ENCODE peak calls at places on chromosomes 11 and 22, in ten cellular contexts. F is fibroblast of pulmonary artery, Z is stomach, K is cardiac muscle cell, D is upper lobe of right lung, Y is GM23338, M is hepatocyte, X is psoas muscle, U is AG04450, I is choroid plexus epithelial cell. G is an unnamed sample.

GRCh38 chr11:115941481-115941993 is 437.3 kb upstream of the CADM1 start:
- DNase-seq in F (peak; percentile 77), D (peak; percentile 84), Y (no peak), Z (no peak), X (peak; percentile 54), I (peak; percentile 31), K (peak; percentile 88), M (no peak), U (peak; percentile 89), G (peak; percentile 29)

GRCh38 chr11:74464746-74465145 is 2.6 kb downstream of the KCNE3 start:
- DNase-seq in K (no peak), X (no peak), Z (no peak), F (no peak), U (no peak), I (no peak), D (no peak), Y (no peak), M (no peak), G (no peak)

GRCh38 chr11:46404476-46405017 is 13.0 kb upstream of the CHRM4 start:
- DNase-seq in D (no peak), F (no peak), X (no peak), Z (no peak), K (no peak), M (no peak), I (no peak), U (no peak), Y (no peak), G (no peak)

GRCh38 chr11:128463975-128464374 is 123.4 kb downstream of the ETS1 start:
- DNase-seq in D (no peak), U (no peak), Y (no peak), Z (no peak), M (no peak), K (no peak), F (no peak), I (no peak), X (no peak), G (no peak)

GRCh38 chr22:38873469-38874411 is 1.7 kb upstream of the CBX6 start:
- DNase-seq in X (no peak), I (no peak), F (no peak), Z (peak; percentile 25), U (no peak), Y (no peak), D (no peak), K (no peak), M (peak; percentile 41), G (no peak)

GRCh38 chr11:19924321-19925115 is 211.9 kb downstream of the NAV2 start:
- DNase-seq in D (no peak), F (no peak), Z (no peak), M (no peak), Y (no peak), X (no peak), K (no peak), U (no peak), I (no peak), G (no peak)

GRCh38 chr22:46996595-46997310 is 234.3 kb downstream of the TBC1D22A start:
- DNase-seq in K (no peak), I (no peak), Y (no peak), M (no peak), X (no peak), F (no peak), D (no peak), Z (no peak), U (no peak), G (no peak)

GRCh38 chr11:63841554-63841953 is 2.6 kb downstream of the MARK2 start:
- DNase-seq in X (no peak), Z (no peak), D (peak; percentile 72), M (peak; percentile 48), U (no peak), F (peak; percentile 39), I (peak; percentile 37), Y (peak; percentile 64), K (peak; percentile 28), G (no peak)

GRCh38 chr11:19080579-19080993 is 20.1 kb upstream of the MRGPRX2 start:
- DNase-seq in Z (no peak), I (peak; percentile 67), M (peak; percentile 25), Y (no peak), D (peak; percentile 68), X (peak; percentile 27), F (peak; percentile 89), U (no peak), K (peak; percentile 82), G (no peak)

GRCh38 chr11:48354677-48355076 is 11.6 kb downstream of the OR4C5 start:
- DNase-seq in M (no peak), X (no peak), Z (no peak), I (no peak), Y (no peak), U (no peak), D (no peak), K (no peak), F (no peak), G (no peak)

GRCh38 chr11:69775163-69775755 is at the start of gene FGF4:
- DNase-seq in M (no peak), D (no peak), F (no peak), K (no peak), Y (peak; percentile 68), I (no peak), X (no peak), Z (no peak), U (no peak), G (no peak)

DNA sequence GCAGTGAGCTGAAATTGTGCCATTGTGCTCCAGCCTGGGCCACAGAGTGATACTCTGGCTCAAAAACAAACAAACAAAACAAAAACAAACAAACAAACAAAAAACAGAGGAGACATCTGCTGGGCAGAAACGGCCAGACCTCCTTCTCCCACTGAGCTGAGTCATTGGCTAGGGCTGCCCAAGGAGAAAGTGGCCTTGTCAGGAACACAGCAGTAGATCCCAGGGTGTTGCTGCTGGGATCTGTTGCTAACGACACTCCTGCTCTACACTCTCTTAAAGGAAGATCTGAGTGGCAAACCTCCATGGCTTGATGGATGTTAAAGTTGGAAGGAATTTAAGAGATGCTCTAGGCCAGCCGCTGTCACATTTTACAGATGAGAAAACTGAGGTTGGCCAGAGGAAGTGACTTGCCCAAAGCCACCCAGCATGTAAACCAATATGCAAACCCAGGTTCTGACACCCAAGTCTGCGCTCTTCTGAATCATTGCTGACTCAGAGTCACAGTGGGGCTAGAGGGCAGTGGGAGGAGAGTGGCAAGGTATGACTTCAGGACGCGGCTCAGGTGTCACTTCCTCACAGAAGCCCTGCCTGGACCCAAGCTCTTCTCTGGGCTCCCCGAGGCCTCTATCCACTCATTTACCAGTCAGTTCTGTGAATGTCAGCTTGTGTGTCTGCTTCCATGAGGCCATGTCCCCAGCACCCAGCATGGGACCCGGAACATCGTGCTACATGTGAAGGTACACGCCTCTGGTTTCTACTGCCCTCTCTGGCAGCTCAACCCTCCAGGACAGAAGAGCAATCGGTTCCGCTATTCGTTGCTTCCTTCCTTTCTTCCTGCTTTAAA is 11.3 kb upstream of the GDPD5 start:
- DNase-seq in K (no peak), Y (no peak), I (no peak), D (no peak), Z (no peak), U (no peak), X (no peak), M (no peak), F (no peak), G (no peak)
- H3K4me3 ChIP-seq in K (no peak overlapping the region), Y (no peak overlapping the region), I (no peak overlapping the region), D (no peak overlapping the region), Z (no peak overlapping the region), U (no peak overlapping the region), X (no peak overlapping the region), M (no peak overlapping the region), F (no peak overlapping the region), G (no peak overlapping the region)

DNA sequence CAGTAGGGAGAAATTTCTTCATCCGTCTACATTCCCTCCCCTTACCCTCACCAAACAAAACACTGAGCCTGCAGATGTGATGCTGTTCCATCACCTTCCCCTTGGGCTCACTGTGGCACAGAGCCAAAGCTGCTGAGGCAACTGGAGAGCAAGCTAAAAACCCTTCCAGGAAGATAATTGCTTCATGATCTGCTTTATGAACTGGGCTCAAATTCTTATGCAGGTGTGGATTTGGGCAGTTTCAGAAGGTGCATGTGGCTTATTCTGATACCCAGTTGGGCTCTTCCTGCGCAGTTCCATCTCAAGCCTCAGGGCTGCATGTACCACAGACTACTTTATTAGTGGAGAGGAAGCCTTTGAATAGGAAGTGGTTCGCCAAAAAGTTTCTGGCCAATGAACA is 58.3 kb downstream of the AAMDC start:
- DNase-seq in U (peak; percentile 26), Z (no peak), M (no peak), I (peak; percentile 81), Y (no peak), K (peak; percentile 68), X (peak; percentile 79), D (no peak), F (peak; percentile 52), G (no peak)
- TF ChIP-seq CTCF in U (peak; percentile 8), Z (no peak), M (no peak), I (peak; percentile 25), Y (no peak), K (no peak), X (no peak), D (no peak), F (no peak), G (no peak)

DNA sequence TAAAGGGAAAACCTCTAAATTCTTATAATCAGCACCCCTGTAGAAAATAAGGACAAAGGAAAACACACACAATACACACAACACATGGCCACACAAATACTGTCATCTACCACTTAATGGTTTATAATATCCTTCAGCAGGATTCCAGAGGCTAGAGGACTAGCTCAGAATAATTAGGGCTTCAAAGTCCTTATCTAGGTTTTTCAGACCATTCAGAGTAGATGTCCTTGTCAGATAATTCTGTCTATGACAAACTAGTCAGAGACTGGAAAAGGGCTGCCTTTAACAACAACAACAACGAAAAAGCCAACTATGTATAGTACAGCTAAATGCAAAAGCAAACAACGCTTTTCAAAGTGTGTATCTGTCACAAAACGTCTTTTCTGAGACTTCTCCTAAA is 456.5 kb upstream of the CNTN5 start:
- DNase-seq in D (no peak), M (no peak), Z (no peak), Y (no peak), F (no peak), K (no peak), I (no peak), X (no peak), U (no peak), G (no peak)
- H3K4me3 ChIP-seq in D (no peak overlapping the region), M (no peak overlapping the region), Z (no peak overlapping the region), Y (no peak overlapping the region), F (no peak overlapping the region), K (no peak overlapping the region), I (no peak overlapping the region), X (no peak overlapping the region), U (no peak overlapping the region), G (no peak overlapping the region)

GRCh38 chr11:58745705-58746364 is 14.1 kb upstream of the GLYAT start:
- DNase-seq in U (no peak), I (no peak), K (no peak), F (no peak), Z (no peak), Y (no peak), M (no peak), D (no peak), X (no peak), G (no peak)

GRCh38 chr11:58742140-58742539 is 10.4 kb upstream of the GLYAT start:
- DNase-seq in U (no peak), D (no peak), I (no peak), M (no peak), X (no peak), K (no peak), Y (no peak), F (no peak), Z (no peak), G (no peak)

GRCh38 chr11:58741127-58741526 is 9.4 kb upstream of the GLYAT start:
- DNase-seq in M (no peak), I (no peak), X (no peak), Z (no peak), K (no peak), Y (no peak), F (no peak), D (no peak), U (no peak), G (no peak)

GRCh38 chr11:58744988-58745704 is 13.4 kb upstream of the GLYAT start:
- DNase-seq in M (no peak), D (no peak), Y (peak; percentile 11), F (no peak), Z (no peak), U (no peak), I (no peak), K (no peak), X (no peak), G (no peak)

GRCh38 chr11:58742981-58743880 is 11.5 kb upstream of the GLYAT start:
- DNase-seq in X (no peak), D (no peak), Y (peak; percentile 8), K (no peak), F (no peak), Z (no peak), U (no peak), I (no peak), M (no peak), G (no peak)
- TF ChIP-seq CTCF in X (no peak), D (no peak), Y (peak; percentile 21), K (no peak), F (no peak), Z (no peak), U (peak; percentile 13), I (no peak), M (no peak), G (no peak)